ENCODE peak calls at places on chromosomes 11 and 22, in ten cellular contexts. I is ovary, R is sigmoid colon, Z is breast epithelium, H is adrenal gland, T is suprapubic skin, V is right lobe of liver, B is heart left ventricle, U is uterus, N is testis. G is an unnamed sample.

GRCh38 chr11:73158356-73159051 is 16.4 kb upstream of the FCHSD2 start:
- DNase-seq in I (no peak), R (peak; percentile 40), Z (no peak), H (no peak), T (no peak), V (no peak), B (no peak), U (no peak), N (no peak), G (no peak)

GRCh38 chr11:119764108-119764874 is 35.3 kb upstream of the NECTIN1 start:
- DNase-seq in I (peak; percentile 56), R (no peak), Z (peak; percentile 50), H (peak; percentile 91), T (no peak), V (peak; percentile 77), B (peak; percentile 44), U (no peak), N (peak; percentile 91), G (peak; percentile 74)

GRCh38 chr11:132055296-132055695 is 684.9 kb downstream of the NTM start:
- DNase-seq in I (no peak), R (no peak), Z (no peak), H (no peak), T (no peak), V (no peak), B (no peak), U (no peak), N (no peak), G (no peak)

GRCh38 chr11:67289651-67290479 is 762 bp downstream of the ANKRD13D start:
- DNase-seq in I (peak; percentile 49), R (peak; percentile 74), Z (no peak), H (no peak), T (no peak), V (peak; percentile 72), B (no peak), U (no peak), N (no peak), G (no peak)

GRCh38 chr11:115618428-115618827 is 114.2 kb upstream of the CADM1 start:
- DNase-seq in I (no peak), R (no peak), Z (no peak), H (no peak), T (no peak), V (no peak), B (no peak), U (no peak), N (no peak), G (no peak)

GRCh38 chr22:43000441-43001175 is 14.3 kb downstream of the PACSIN2 start:
- DNase-seq in I (no peak), R (peak; percentile 53), Z (no peak), H (peak; percentile 25), T (no peak), V (no peak), B (no peak), U (no peak), N (no peak), G (no peak)

GRCh38 chr11:32829680-32830412 is at the start of gene PRRG4:
- DNase-seq in I (peak; percentile 57), R (peak; percentile 67), Z (peak; percentile 71), H (peak; percentile 60), T (no peak), V (peak; percentile 89), B (peak; percentile 29), U (peak; percentile 19), N (peak; percentile 31), G (peak; percentile 92)

GRCh38 chr11:115226556-115226955 is 277.7 kb downstream of the CADM1 start:
- DNase-seq in I (no peak), R (no peak), Z (no peak), H (no peak), T (no peak), V (no peak), B (no peak), U (no peak), N (no peak), G (peak; percentile 89)

GRCh38 chr11:126716456-126717083 is 284.0 kb downstream of the KIRREL3 start:
- DNase-seq in I (no peak), R (no peak), Z (no peak), H (peak; percentile 53), T (no peak), V (no peak), B (no peak), U (no peak), N (peak; percentile 73), G (peak; percentile 50)

GRCh38 chr11:135009125-135009524 is 597.1 kb upstream of the B3GAT1 start:
- DNase-seq in I (no peak), R (no peak), Z (no peak), H (no peak), T (no peak), V (no peak), B (no peak), U (no peak), N (no peak), G (no peak)

GRCh38 chr22:26894766-26895485 is 237.5 kb downstream of the MIAT start:
- DNase-seq in I (no peak), R (no peak), Z (no peak), H (peak; percentile 77), T (no peak), V (no peak), B (no peak), U (no peak), N (no peak), G (peak; percentile 30)

DNA sequence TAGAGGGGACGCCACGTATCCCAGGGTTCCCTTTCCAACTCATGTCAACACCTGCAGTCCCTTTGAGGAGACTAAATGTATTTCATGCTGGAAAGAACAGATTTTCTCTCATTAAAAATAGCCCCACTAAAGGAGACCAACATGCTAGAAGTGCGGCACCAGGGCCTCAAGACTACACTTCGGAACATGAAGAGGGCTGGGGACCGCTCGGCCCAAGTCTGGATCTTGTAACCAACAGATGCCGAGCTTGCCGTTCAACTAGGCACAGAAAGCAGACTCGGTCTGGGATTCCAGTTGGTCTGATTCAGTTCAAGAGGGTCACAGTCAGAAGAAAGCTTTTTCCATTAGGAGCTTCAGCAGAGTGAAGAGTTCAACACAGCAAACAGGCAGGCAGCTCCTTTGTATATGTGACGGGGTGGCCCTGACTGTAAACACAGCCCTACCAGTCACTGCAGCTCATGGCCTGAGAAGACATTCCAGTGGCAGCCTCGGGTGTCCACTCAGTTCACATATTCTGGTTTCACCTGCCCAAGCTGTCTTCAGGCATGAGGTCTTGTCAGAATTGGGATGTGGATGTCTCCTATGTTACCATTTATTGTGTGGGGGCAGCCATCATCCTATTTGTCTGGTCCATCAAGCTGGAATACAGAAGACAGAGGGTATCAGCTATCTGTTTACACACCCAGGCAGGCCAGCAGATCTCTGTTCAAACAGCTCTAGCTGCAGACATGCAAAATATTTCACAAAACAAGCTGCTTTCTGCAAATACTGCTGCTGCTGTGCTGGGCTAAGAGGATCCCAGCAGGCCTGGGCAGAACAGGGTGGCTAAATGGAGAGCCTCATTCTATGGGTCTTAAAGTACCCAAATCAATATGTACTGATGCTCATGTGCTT is 8.8 kb downstream of the RIC8A start:
- DNase-seq in I (no peak), R (peak; percentile 46), Z (no peak), H (peak; percentile 8), T (peak; percentile 79), V (no peak), B (no peak), U (no peak), N (no peak), G (no peak)
- TF ChIP-seq POLR2A in I (no peak), R (no peak), Z (no peak), H (no peak), T (no peak), V (no peak), B (no peak), U (no peak), N (no peak), G (no peak)

DNA sequence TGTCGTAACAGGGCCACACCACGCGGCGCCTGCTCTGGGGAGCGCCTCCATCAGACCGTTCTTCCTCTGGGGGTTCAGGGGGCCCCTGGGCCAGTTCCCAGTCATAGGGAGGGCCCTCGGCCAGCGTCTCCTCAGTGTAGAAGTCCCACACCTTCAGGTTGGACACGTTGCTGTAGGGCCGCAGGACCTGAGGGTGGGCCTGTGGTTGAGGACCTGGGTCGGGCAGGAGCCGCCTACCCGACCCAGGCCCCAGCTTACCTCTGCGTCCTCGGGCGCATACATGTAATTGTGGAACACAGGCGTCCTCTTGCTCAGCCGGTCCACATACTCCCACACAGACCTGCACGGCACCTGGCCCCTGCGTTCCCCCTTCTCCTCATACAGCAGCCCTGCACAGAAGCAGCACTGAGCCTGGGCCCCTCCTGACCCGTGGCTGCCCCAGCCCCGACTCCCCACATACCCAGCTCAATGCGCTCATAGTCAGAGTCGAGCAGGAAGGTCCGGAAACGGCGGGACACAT is 20.2 kb downstream of the SBF1 start:
- DNase-seq in I (no peak), R (no peak), Z (no peak), H (no peak), T (no peak), V (no peak), B (no peak), U (no peak), N (no peak), G (no peak)
- H3K36me3 ChIP-seq in I (no peaks in the 10 kb centered on the region), R (peaks cover 54% of the 10 kb centered on the region), Z (peaks cover 9% of the 10 kb centered on the region), H (peaks cover 63% of the 10 kb centered on the region), T (peaks cover 78% of the 10 kb centered on the region), V (peaks cover 11% of the 10 kb centered on the region), B (peaks cover 84% of the 10 kb centered on the region), U (no peaks in the 10 kb centered on the region), N (no peaks in the 10 kb centered on the region), G (peaks cover 64% of the 10 kb centered on the region)

GRCh38 chr22:37930270-37930951 is 23.0 kb downstream of the C22orf23 start:
- DNase-seq in I (no peak), R (no peak), Z (no peak), H (peak; percentile 33), T (no peak), V (no peak), B (no peak), U (no peak), N (peak; percentile 57), G (peak; percentile 26)
- H3K4me1 ChIP-seq in I (peaks cover 11% of the 10 kb centered on the region), R (no peaks in the 10 kb centered on the region), Z (peaks cover 8% of the 10 kb centered on the region), H (peaks cover 10% of the 10 kb centered on the region), T (peaks cover 43% of the 10 kb centered on the region), V (no peaks in the 10 kb centered on the region), B (peaks cover 9% of the 10 kb centered on the region), U (peaks cover 11% of the 10 kb centered on the region), N (peaks cover 43% of the 10 kb centered on the region), G (peaks cover 17% of the 10 kb centered on the region)

GRCh38 chr22:38489561-38490133 is 16.5 kb downstream of the DDX17 start:
- DNase-seq in I (no peak), R (no peak), Z (no peak), H (no peak), T (no peak), V (no peak), B (no peak), U (no peak), N (no peak), G (no peak)

GRCh38 chr22:38491707-38492348 is 14.3 kb downstream of the DDX17 start:
- DNase-seq in I (no peak), R (no peak), Z (no peak), H (no peak), T (no peak), V (no peak), B (no peak), U (no peak), N (no peak), G (no peak)

GRCh38 chr22:38490475-38490874 is 15.6 kb downstream of the DDX17 start:
- DNase-seq in I (no peak), R (no peak), Z (no peak), H (no peak), T (no peak), V (no peak), B (no peak), U (no peak), N (no peak), G (no peak)

GRCh38 chr22:38489142-38489541 is 17.0 kb downstream of the DDX17 start:
- DNase-seq in I (no peak), R (no peak), Z (no peak), H (no peak), T (no peak), V (no peak), B (no peak), U (no peak), N (no peak), G (no peak)

GRCh38 chr22:38490915-38491314 is 15.2 kb downstream of the DDX17 start:
- DNase-seq in I (peak; percentile 59), R (peak; percentile 88), Z (no peak), H (peak; percentile 59), T (no peak), V (peak; percentile 80), B (peak; percentile 85), U (peak; percentile 73), N (peak; percentile 48), G (peak; percentile 59)
- TF ChIP-seq POLR2A in I (no peak), R (no peak), Z (no peak), H (no peak), T (no peak), V (no peak), B (no peak), U (no peak), N (no peak), G (no peak)